ENCODE peak calls at places on chromosome 9, in five cellular contexts. R, J, S, A and Q are unnamed samples.

GRCh38 chr9:135216666-135217431 is 129.4 kb downstream of the OLFM1 start:
- DNase-seq in R (no peak), J (no peak), S (no peak), A (no peak), Q (no peak)

GRCh38 chr9:127344373-127344995 is 52.5 kb upstream of the SLC2A8 start:
- DNase-seq in R (peak; percentile 64), J (no peak), S (no peak), A (no peak), Q (no peak)

GRCh38 chr9:84710701-84711397 is 41.3 kb downstream of the NTRK2 start:
- DNase-seq in R (no peak), J (no peak), S (no peak), A (no peak), Q (no peak)

GRCh38 chr9:78354980-78355379 is 58.1 kb downstream of the PSAT1 start:
- DNase-seq in R (no peak), J (no peak), S (no peak), A (no peak), Q (no peak)

GRCh38 chr9:81073821-81074220 is 615.5 kb downstream of the TLE1 start:
- DNase-seq in R (no peak), J (no peak), S (no peak), A (no peak), Q (no peak)

GRCh38 chr9:87644659-87645058 is 81.3 kb upstream of the CTSL start:
- DNase-seq in R (no peak), J (no peak), S (no peak), A (no peak), Q (no peak)

GRCh38 chr9:87479801-87480201 is 17.9 kb upstream of the DAPK1 start:
- DNase-seq in R (no peak), J (no peak), S (no peak), A (peak; percentile 50), Q (no peak)

GRCh38 chr9:77933976-77934375 is 97.6 kb downstream of the GNAQ start:
- DNase-seq in R (no peak), J (no peak), S (no peak), A (no peak), Q (peak; percentile 62)

GRCh38 chr9:33498387-33498786 is 24.7 kb upstream of the NOL6 start:
- DNase-seq in R (peak; percentile 20), J (no peak), S (no peak), A (no peak), Q (no peak)

GRCh38 chr9:135849186-135849585 is 58.2 kb downstream of the CAMSAP1 start:
- DNase-seq in R (no peak), J (no peak), S (no peak), A (no peak), Q (no peak)

GRCh38 chr9:70413798-70414775 is at the start of gene KLF9:
- DNase-seq in R (peak; percentile 97), J (peak; percentile 96), S (peak; percentile 62), A (peak; percentile 89), Q (peak; percentile 91)

GRCh38 chr9:120765910-120766309 is 27.3 kb downstream of the FBXW2 start:
- DNase-seq in R (no peak), J (no peak), S (no peak), A (no peak), Q (no peak)

GRCh38 chr9:107929439-107929838 is 439.9 kb upstream of the KLF4 start:
- DNase-seq in R (peak; percentile 65), J (no peak), S (no peak), A (no peak), Q (no peak)

GRCh38 chr9:134304712-134305111 is 21.5 kb upstream of the RXRA start:
- DNase-seq in R (no peak), J (no peak), S (no peak), A (no peak), Q (no peak)

GRCh38 chr9:4894076-4894475 is 91.0 kb upstream of the JAK2 start:
- DNase-seq in R (peak; percentile 65), J (no peak), S (no peak), A (no peak), Q (no peak)

GRCh38 chr9:129763235-129763917 is 10.5 kb upstream of the PTGES start:
- DNase-seq in R (peak; percentile 80), J (no peak), S (no peak), A (no peak), Q (no peak)

GRCh38 chr9:31210982-31211570 is 1173.4 kb upstream of the ACO1 start:
- DNase-seq in R (no peak), J (no peak), S (no peak), A (no peak), Q (no peak)

GRCh38 chr9:34500623-34501267 is 22.0 kb downstream of the ENHO start:
- DNase-seq in R (peak; percentile 19), J (peak; percentile 73), S (no peak), A (peak; percentile 18), Q (peak; percentile 64)

GRCh38 chr9:104780796-104781395 is 17.0 kb downstream of the NIPSNAP3B start:
- DNase-seq in R (peak; percentile 32), J (peak; percentile 21), S (no peak), A (no peak), Q (no peak)

GRCh38 chr9:129708799-129709198 is 43.4 kb downstream of the PRRX2 start:
- DNase-seq in R (peak; percentile 20), J (no peak), S (no peak), A (no peak), Q (no peak)

GRCh38 chr9:129252937-129253819 is 75.1 kb upstream of the IER5L start:
- DNase-seq in R (no peak), J (no peak), S (no peak), A (peak; percentile 69), Q (no peak)

GRCh38 chr9:4640027-4640426 is 22.1 kb upstream of the PLPP6 start:
- DNase-seq in R (no peak), J (no peak), S (no peak), A (peak; percentile 15), Q (peak; percentile 16)

GRCh38 chr9:304106-304505 is 89.4 kb downstream of the DOCK8 start:
- DNase-seq in R (no peak), J (no peak), S (no peak), A (no peak), Q (no peak)

GRCh38 chr9:119974026-119974425 is 604.8 kb upstream of the BRINP1 start:
- DNase-seq in R (no peak), J (no peak), S (no peak), A (peak; percentile 37), Q (no peak)

GRCh38 chr9:109012009-109012875 is 1.1 kb downstream of the CTNNAL1 start:
- DNase-seq in R (peak; percentile 94), J (peak; percentile 73), S (no peak), A (peak; percentile 47), Q (no peak)

GRCh38 chr9:128840524-128840923 is 10.9 kb upstream of the SPOUT1 start:
- DNase-seq in R (no peak), J (no peak), S (no peak), A (no peak), Q (no peak)

GRCh38 chr9:16671591-16672137 is 198.8 kb downstream of the BNC2 start:
- DNase-seq in R (peak; percentile 83), J (no peak), S (no peak), A (no peak), Q (no peak)

GRCh38 chr9:115008536-115008935 is 78.1 kb upstream of the TNFSF8 start:
- DNase-seq in R (peak; percentile 94), J (peak; percentile 33), S (no peak), A (no peak), Q (no peak)

GRCh38 chr9:129183495-129184308 is 5.6 kb upstream of the IER5L start:
- DNase-seq in R (peak; percentile 21), J (no peak), S (no peak), A (no peak), Q (no peak)

GRCh38 chr9:99093492-99093791 is 11.5 kb upstream of the TGFBR1 start:
- DNase-seq in R (no peak), J (no peak), S (no peak), A (no peak), Q (peak; percentile 41)

GRCh38 chr9:122129969-122130368 is 29.6 kb downstream of the NDUFA8 start:
- DNase-seq in R (no peak), J (no peak), S (no peak), A (no peak), Q (no peak)

GRCh38 chr9:106622148-106622547 is 240.8 kb upstream of the ZNF462 start:
- DNase-seq in R (no peak), J (no peak), S (no peak), A (no peak), Q (no peak)

GRCh38 chr9:134622896-134623407 is 18.7 kb upstream of the COL5A1 start:
- DNase-seq in R (no peak), J (no peak), S (no peak), A (no peak), Q (no peak)

GRCh38 chr9:126830827-126831226 is 26.0 kb downstream of the ZBTB43 start:
- DNase-seq in R (no peak), J (no peak), S (no peak), A (no peak), Q (no peak)

GRCh38 chr9:124344291-124345050 is 70.8 kb downstream of the PSMB7 start:
- DNase-seq in R (no peak), J (no peak), S (no peak), A (no peak), Q (no peak)

GRCh38 chr9:85115473-85115872 is 445.9 kb downstream of the NTRK2 start:
- DNase-seq in R (no peak), J (no peak), S (no peak), A (no peak), Q (no peak)

DNA sequence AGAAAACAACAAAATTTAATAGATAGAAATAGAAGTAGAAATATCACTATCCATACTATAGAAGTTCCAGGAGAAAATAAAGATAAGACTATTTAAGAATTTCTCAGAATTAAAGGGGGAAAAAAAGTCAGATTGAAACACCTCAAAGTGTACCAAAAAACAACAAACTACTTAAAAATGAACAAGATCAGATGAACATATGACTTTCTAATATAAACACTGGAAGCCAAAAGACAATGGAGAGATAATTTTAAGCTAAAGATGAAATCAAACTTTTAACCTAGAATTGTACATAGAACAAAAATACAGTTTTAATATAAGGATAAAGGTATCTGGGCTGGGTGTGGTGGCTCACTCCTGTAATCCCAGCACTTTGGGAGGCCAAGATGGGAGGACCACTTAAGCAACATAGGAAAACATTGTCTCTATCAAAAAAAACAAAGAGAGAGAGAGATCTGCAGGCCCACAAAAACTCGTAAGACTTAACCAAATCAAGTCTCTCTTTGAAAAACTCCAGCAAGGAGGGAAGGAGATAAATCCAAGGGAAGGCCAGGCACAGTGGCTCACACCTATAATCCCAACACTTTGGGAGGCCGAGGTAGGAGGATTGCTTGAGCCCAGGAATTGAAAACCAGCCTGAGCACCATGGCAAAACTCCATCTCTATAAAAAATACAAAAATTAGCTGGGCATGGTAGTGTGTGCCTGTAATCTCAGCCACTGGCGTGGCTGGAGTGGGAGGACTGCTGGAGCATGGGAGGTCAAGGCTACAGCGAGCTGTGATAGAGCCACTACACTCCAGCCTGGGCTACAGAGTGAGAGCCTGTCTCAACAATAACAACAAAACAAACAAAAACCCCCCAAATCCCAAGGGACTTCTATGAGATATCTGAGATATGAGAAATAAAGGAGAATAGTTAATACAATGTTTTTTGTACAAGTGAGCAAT is 32.4 kb downstream of the ABHD17B start:
- DNase-seq in R (no peak), J (no peak), S (no peak), A (no peak), Q (no peak)
- TF ChIP-seq MAFK in R (no peak), J (no peak), S (no peak), A (no peak), Q (no peak)

GRCh38 chr9:116115731-116116353 is 37.7 kb upstream of the PAPPA start:
- DNase-seq in R (peak; percentile 78), J (no peak), S (no peak), A (no peak), Q (no peak)
- TF ChIP-seq MAFK in R (no peak), J (no peak), S (no peak), A (no peak), Q (no peak)

GRCh38 chr9:97441729-97442128 is 29.8 kb downstream of the TDRD7 start:
- DNase-seq in R (no peak), J (no peak), S (no peak), A (no peak), Q (no peak)
- TF ChIP-seq MAFK in R (no peak), J (no peak), S (no peak), A (no peak), Q (no peak)

GRCh38 chr9:131873361-131873760 is 133.5 kb upstream of the RAPGEF1 start:
- DNase-seq in R (no peak), J (no peak), S (no peak), A (no peak), Q (no peak)
- TF ChIP-seq MAFK in R (no peak), J (no peak), S (no peak), A (no peak), Q (no peak)